ENCODE peak calls at places on chromosome 20, in six cellular contexts. T is amniotic stem cell, U is D341Med, W is left ventricle myocardium inferior, N is mammary epithelial cell, F is NCI-H1105. H is an unnamed sample.

GRCh38 chr20:461254-462198 is 807 bp downstream of the TBC1D20 start:
- DNase-seq in T (no peak), U (peak; percentile 84), W (peak; percentile 48), N (peak; percentile 56), F (peak; percentile 24), H (peak; percentile 11)

GRCh38 chr20:5116875-5117274 is 2.9 kb downstream of the PCNA start:
- DNase-seq in T (no peak), U (no peak), W (no peak), N (no peak), F (no peak), H (no peak)

GRCh38 chr20:62458256-62459251 is 17.2 kb downstream of the GATA5 start:
- DNase-seq in T (no peak), U (no peak), W (no peak), N (no peak), F (no peak), H (no peak)

GRCh38 chr20:25233016-25233772 is 14.7 kb upstream of the PYGB start:
- DNase-seq in T (peak; percentile 36), U (no peak), W (peak; percentile 69), N (peak; percentile 81), F (no peak), H (no peak)

GRCh38 chr20:40741507-40742106 is 52.6 kb upstream of the MAFB start:
- DNase-seq in T (no peak), U (peak; percentile 60), W (peak; percentile 27), N (peak; percentile 37), F (peak; percentile 22), H (no peak)

GRCh38 chr20:64238851-64239387 is 16.6 kb upstream of the PCMTD2 start:
- DNase-seq in T (no peak), U (no peak), W (no peak), N (no peak), F (no peak), H (no peak)

GRCh38 chr20:57890254-57890800 is 180.5 kb upstream of the PMEPA1 start:
- DNase-seq in T (no peak), U (no peak), W (no peak), N (no peak), F (no peak), H (no peak)

GRCh38 chr20:14203657-14204056 is 133.8 kb downstream of the FLRT3 start:
- DNase-seq in T (no peak), U (no peak), W (no peak), N (no peak), F (no peak), H (no peak)

GRCh38 chr20:34558320-34559202 is at the start of gene MAP1LC3A:
- DNase-seq in T (peak; percentile 94), U (peak; percentile 91), W (peak; percentile 96), N (peak; percentile 79), F (peak; percentile 91), H (peak; percentile 91)

GRCh38 chr20:37534401-37535157 is 6.9 kb upstream of the BLCAP start:
- DNase-seq in T (peak; percentile 37), U (peak; percentile 54), W (no peak), N (peak; percentile 75), F (peak; percentile 80), H (peak; percentile 75)

GRCh38 chr20:20480126-20480525 is 112.2 kb downstream of the INSM1 start:
- DNase-seq in T (no peak), U (no peak), W (no peak), N (peak; percentile 23), F (no peak), H (no peak)